ENCODE peak calls at places on chromosomes 4 and X, in six cellular contexts. D, F, X, O, L and N are unnamed samples.

GRCh38 chrX:151710457-151710856 is 5.4 kb upstream of the FATE1 start:
- DNase-seq in X (no peak), F (no peak), D (no peak), L (no peak), O (no peak), N (no peak)

GRCh38 chrX:46733226-46733625 is 25.7 kb downstream of the SLC9A7 start:
- DNase-seq in L (no peak), D (no peak), X (no peak), F (no peak), O (no peak), N (no peak)

GRCh38 chr4:144820706-144821105 is 174.8 kb downstream of the HHIP start:
- DNase-seq in D (peak; percentile 29), X (no peak), F (no peak), L (no peak), O (no peak), N (peak; percentile 24)

GRCh38 chr4:68079918-68080317 is 49.8 kb downstream of the TMPRSS11F start:
- DNase-seq in D (no peak), F (no peak), O (no peak), X (no peak), L (no peak), N (no peak)

GRCh38 chr4:10590896-10591295 is 93.7 kb downstream of the CLNK start:
- DNase-seq in L (no peak), O (no peak), F (no peak), D (no peak), X (no peak), N (no peak)

GRCh38 chrX:925652-926061 is 286.8 kb downstream of the CRLF2 start:
- DNase-seq in L (no peak), F (no peak), O (no peak), X (no peak), D (no peak), N (no peak)

GRCh38 chr4:80237992-80238391 is 28.5 kb upstream of the FGF5 start:
- DNase-seq in L (no peak), O (peak; percentile 84), X (no peak), F (no peak), D (peak; percentile 86), N (peak; percentile 88)

GRCh38 chrX:16825306-16826035 is 39.2 kb downstream of the TXLNG start:
- DNase-seq in D (no peak), X (no peak), F (no peak), O (peak; percentile 71), L (no peak), N (no peak)

GRCh38 chr4:89410687-89411086 is 103.1 kb upstream of the GPRIN3 start:
- DNase-seq in X (no peak), F (no peak), L (no peak), D (peak; percentile 28), O (no peak), N (no peak)

GRCh38 chrX:52352551-52352950 is 16.3 kb upstream of the XAGE2 start:
- DNase-seq in L (no peak), F (no peak), O (no peak), X (no peak), D (no peak), N (no peak)

GRCh38 chrX:69257504-69258127 is 92.4 kb upstream of the PJA1 start:
- DNase-seq in O (no peak), D (no peak), L (no peak), X (no peak), F (no peak), N (no peak)

GRCh38 chr4:78441786-78442185 is 109.8 kb upstream of the ANXA3 start:
- DNase-seq in F (no peak), O (no peak), D (no peak), L (no peak), X (no peak), N (no peak)

GRCh38 chr4:158588285-158588684 is 66.6 kb downstream of the RXFP1 start:
- DNase-seq in O (no peak), X (no peak), D (no peak), F (no peak), L (no peak), N (no peak)

GRCh38 chrX:53356186-53356585 is 66.3 kb downstream of the SMC1A start:
- DNase-seq in O (peak; percentile 15), F (no peak), X (no peak), L (no peak), D (no peak), N (no peak)

GRCh38 chrX:104565791-104566687 is at the start of gene IL1RAPL2:
- DNase-seq in X (no peak), O (peak; percentile 37), L (peak; percentile 48), F (no peak), D (no peak), N (no peak)